ENCODE peak calls at places on chromosomes 4 and X, in six cellular contexts. S is heart right ventricle; H is cardiac muscle cell; K is PC-3; F is effector memory CD4-positive, alpha-beta T cell; R is mammary epithelial cell. I is an unnamed sample.

GRCh38 chr4:180617203-180617602 is 1626.0 kb upstream of the TENM3 start:
- DNase-seq in S (no peak), H (no peak), K (peak; percentile 2), F (no peak), R (peak; percentile 2), I (no peak)

GRCh38 chr4:148441986-148442829 is at the start of gene NR3C2:
- DNase-seq in S (peak; percentile 100), H (peak; percentile 98), K (peak; percentile 95), F (peak; percentile 97), R (peak; percentile 94), I (peak; percentile 100)

GRCh38 chrX:22276781-22277180 is 4.1 kb downstream of the CBLL2 start:
- DNase-seq in S (no peak), H (no peak), K (peak; percentile 22), F (no peak), R (peak; percentile 20), I (no peak)

GRCh38 chr4:100356172-100356571 is 161.7 kb downstream of the EMCN start:
- DNase-seq in S (no peak), H (peak; percentile 10), K (peak; percentile 54), F (no peak), R (peak; percentile 62), I (no peak)

GRCh38 chr4:26145212-26145611 is 175.6 kb upstream of the RBPJ start:
- DNase-seq in S (no peak), H (no peak), K (peak; percentile 43), F (no peak), R (no peak), I (no peak)

GRCh38 chrX:56728752-56729151 is 291 bp upstream of the NBDY start:
- DNase-seq in S (peak; percentile 3), H (peak; percentile 37), K (peak; percentile 23), F (no peak), R (peak; percentile 19), I (no peak)

GRCh38 chrX:55758033-55758432 is 40.5 kb downstream of the RRAGB start:
- DNase-seq in S (no peak), H (peak; percentile 2), K (peak; percentile 62), F (no peak), R (no peak), I (no peak)

GRCh38 chr4:19213388-19213787 is 1038.3 kb upstream of the SLIT2 start:
- DNase-seq in S (no peak), H (no peak), K (no peak), F (no peak), R (no peak), I (no peak)

GRCh38 chr4:132818091-132818490 is 331.0 kb upstream of the PCDH10 start:
- DNase-seq in S (no peak), H (no peak), K (no peak), F (no peak), R (no peak), I (no peak)

GRCh38 chrX:23952984-23953907 is 45.4 kb downstream of the CXorf58 start:
- DNase-seq in S (no peak), H (no peak), K (no peak), F (peak; percentile 9), R (no peak), I (no peak)

GRCh38 chr4:119897260-119897659 is 169.4 kb downstream of the MAD2L1 start:
- DNase-seq in S (no peak), H (no peak), K (no peak), F (no peak), R (no peak), I (no peak)
- H3K36me3 ChIP-seq in S (no peaks in the 10 kb centered on the region), H (no peaks in the 10 kb centered on the region), K (no peaks in the 10 kb centered on the region), F (no peaks in the 10 kb centered on the region), R (no peaks in the 10 kb centered on the region), I (no peaks in the 10 kb centered on the region)

DNA sequence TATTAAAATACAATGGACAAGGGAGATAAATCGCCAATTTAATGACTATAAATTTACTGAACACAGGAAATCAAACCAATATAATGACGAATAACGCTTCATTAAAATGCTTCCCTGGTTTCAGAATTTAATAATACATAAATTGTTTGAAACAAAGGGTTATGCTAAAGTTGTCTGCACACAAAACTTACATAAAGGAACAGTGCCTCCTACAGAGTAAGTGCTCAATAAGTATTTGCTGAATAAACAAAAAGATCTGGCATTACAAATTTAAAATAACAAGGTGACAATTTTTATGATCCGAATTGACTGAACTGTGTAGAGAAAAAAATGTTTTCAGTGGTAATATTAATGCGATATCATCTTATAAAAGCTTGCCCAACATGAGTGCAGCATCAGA is 69.6 kb downstream of the NOCT start:
- DNase-seq in S (no peak), H (peak; percentile 35), K (peak; percentile 19), F (no peak), R (peak; percentile 6), I (no peak)
- H3K36me3 ChIP-seq in S (no peaks in the 10 kb centered on the region), H (no peaks in the 10 kb centered on the region), K (no peaks in the 10 kb centered on the region), F (no peaks in the 10 kb centered on the region), R (no peaks in the 10 kb centered on the region), I (no peaks in the 10 kb centered on the region)

DNA sequence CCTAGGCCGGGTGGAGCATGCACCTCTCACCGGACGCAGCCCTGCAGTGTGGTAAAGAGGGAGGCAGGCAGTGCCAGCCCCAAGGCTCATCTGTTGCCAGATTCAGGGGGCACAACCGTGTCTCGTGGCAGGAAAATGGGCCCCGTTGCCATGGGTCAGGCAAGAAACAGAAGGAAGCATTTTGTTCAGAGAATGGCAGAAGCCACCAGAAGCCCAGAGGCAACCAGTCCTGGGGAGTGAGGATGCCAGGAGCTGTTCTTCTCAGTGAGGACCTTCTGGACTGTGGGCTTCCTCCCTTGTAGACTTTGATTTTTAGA is 12.5 kb upstream of the UVSSA start:
- DNase-seq in S (no peak), H (no peak), K (no peak), F (no peak), R (no peak), I (no peak)
- H3K36me3 ChIP-seq in S (peaks cover 3% of the 10 kb centered on the region), H (peaks cover 22% of the 10 kb centered on the region), K (peaks cover 23% of the 10 kb centered on the region), F (peaks cover 49% of the 10 kb centered on the region), R (peaks cover 29% of the 10 kb centered on the region), I (peaks cover 16% of the 10 kb centered on the region)

GRCh38 chr4:119184128-119184527 is 28.4 kb upstream of the USP53 start:
- DNase-seq in S (no peak), H (no peak), K (no peak), F (no peak), R (peak; percentile 50), I (no peak)
- H3K36me3 ChIP-seq in S (no peaks in the 10 kb centered on the region), H (peaks cover 8% of the 10 kb centered on the region), K (no peaks in the 10 kb centered on the region), F (no peaks in the 10 kb centered on the region), R (no peaks in the 10 kb centered on the region), I (peaks cover 2% of the 10 kb centered on the region)

GRCh38 chr4:177938226-177938625 is 496.0 kb upstream of the AGA start:
- DNase-seq in S (no peak), H (no peak), K (peak; percentile 16), F (no peak), R (no peak), I (no peak)

DNA sequence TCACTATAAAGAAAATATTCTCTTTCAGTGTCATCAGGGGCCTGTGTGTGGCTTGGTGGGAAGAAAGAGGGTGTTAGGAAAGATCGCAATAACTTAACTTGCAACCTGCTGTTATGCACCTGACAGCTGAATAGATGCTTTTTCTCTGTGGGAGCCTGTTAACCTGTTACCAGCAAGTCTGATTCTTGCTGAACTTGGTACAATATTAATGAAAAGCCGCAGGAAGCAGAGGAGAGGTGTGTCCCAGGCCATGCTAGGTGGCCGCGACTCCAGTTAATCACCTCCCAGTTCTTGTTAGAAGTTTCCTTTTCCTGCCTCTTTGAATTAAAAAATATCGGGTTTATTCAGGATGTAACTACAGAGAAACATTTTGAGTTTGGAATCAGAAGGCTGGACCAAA is 494.8 kb upstream of the AGA start:
- DNase-seq in S (no peak), H (no peak), K (no peak), F (no peak), R (no peak), I (no peak)
- H3K36me3 ChIP-seq in S (no peaks in the 10 kb centered on the region), H (no peaks in the 10 kb centered on the region), K (no peaks in the 10 kb centered on the region), F (no peaks in the 10 kb centered on the region), R (no peaks in the 10 kb centered on the region), I (no peaks in the 10 kb centered on the region)

DNA sequence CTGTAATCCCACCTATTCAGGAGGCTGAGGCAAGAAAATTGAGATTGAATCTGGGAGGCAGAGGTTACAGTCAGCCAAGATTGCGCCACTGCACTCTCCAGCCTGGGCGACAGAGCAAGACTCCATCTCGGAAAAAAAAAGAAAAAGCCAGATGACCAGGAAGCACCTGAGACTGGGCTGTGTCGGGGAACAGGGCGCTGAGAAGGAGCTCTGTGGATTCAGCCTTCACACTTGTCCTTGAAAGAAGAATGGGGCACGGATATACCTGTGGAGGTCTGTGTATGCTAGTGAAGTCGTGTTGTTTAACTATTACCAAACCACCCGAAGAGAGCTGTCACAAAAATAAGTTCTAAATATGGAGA is 39.3 kb upstream of the TADA2B start:
- DNase-seq in S (no peak), H (no peak), K (no peak), F (no peak), R (no peak), I (no peak)
- H3K36me3 ChIP-seq in S (peaks cover 16% of the 10 kb centered on the region), H (peaks cover 19% of the 10 kb centered on the region), K (peaks cover 20% of the 10 kb centered on the region), F (peaks cover 47% of the 10 kb centered on the region), R (peaks cover 19% of the 10 kb centered on the region), I (peaks cover 2% of the 10 kb centered on the region)